ENCODE peak calls at places on chromosomes 2 and 18, in six cellular contexts. S is germinal center, L is endothelial cell, P is GM19239, A is NCI-H1092 treated with DMSO at 0.1 percent for 48 hours, N is NCI-H1105 treated with DMSO at 0.1 percent for 48 hours. B is an unnamed sample.

GRCh38 chr2:39704540-39704939 is 38.8 kb downstream of the TMEM178A start:
- DNase-seq in A (no peak), N (no peak), P (no peak), S (no peak), L (no peak), B (no peak)

GRCh38 chr2:109727929-109728447 is 66.1 kb upstream of the RGPD5 start:
- DNase-seq in N (no peak), S (no peak), A (no peak), P (no peak), L (no peak), B (no peak)

GRCh38 chr2:237438082-237438925 is 24.3 kb upstream of the COL6A3 start:
- DNase-seq in A (peak; percentile 6), L (no peak), N (peak; percentile 11), P (no peak), S (no peak), B (no peak)

GRCh38 chr2:191696001-191696400 is 18.1 kb downstream of the NABP1 start:
- DNase-seq in N (no peak), P (no peak), L (no peak), A (peak; percentile 11), S (no peak), B (peak; percentile 45)

GRCh38 chr2:239212553-239213419 is 188.0 kb downstream of the HDAC4 start:
- DNase-seq in L (no peak), A (no peak), N (no peak), P (no peak), S (no peak), B (no peak)

GRCh38 chr2:96499061-96499960 is 5.8 kb downstream of the NEURL3 start:
- DNase-seq in L (no peak), N (no peak), P (no peak), S (no peak), A (no peak), B (no peak)

GRCh38 chr2:65366595-65367125 is 65.7 kb downstream of the SPRED2 start:
- DNase-seq in L (no peak), N (peak; percentile 24), A (no peak), S (no peak), P (no peak), B (no peak)

GRCh38 chr2:146324954-146325353 is 1519.9 kb upstream of the ACVR2A start:
- DNase-seq in S (no peak), N (no peak), P (no peak), L (no peak), A (no peak), B (no peak)

GRCh38 chr2:202723746-202724145 is 89.0 kb downstream of the FAM117B start:
- DNase-seq in N (no peak), S (no peak), A (no peak), P (no peak), L (no peak), B (no peak)

GRCh38 chr18:72847771-72848170 is 20.0 kb downstream of the NETO1 start:
- DNase-seq in P (no peak), A (no peak), L (no peak), N (no peak), S (no peak), B (no peak)

B was measured in RPMI8226.